ENCODE peak calls at places on chromosome 16, in ten cellular contexts. M is activated gamma-delta T cell treated with Interleukin-2 at 50 U/mL for 16 hours; D is cardiac fibroblast; I is kidney tubule cell; K is hypothalamus; V is brain microvascular endothelial cell; P is activated CD4-positive, alpha-beta T cell treated with anti-CD3 and anti-CD28 coated beads, Interleukin-2, amount 50 U/mL, for 1 hour; A is tibial nerve; W is natural killer cell; O is lower lobe of right lung. L is an unnamed sample.
A peak's percentile ranks its signal among the peaks of the same experiment; 100 is the strongest.

GRCh38 chr16:57639172-57639571 is 10.7 kb downstream of the ADGRG1 start:
- DNase-seq in P (no peak), A (no peak), M (no peak), D (no peak), O (peak; percentile 56), I (no peak), K (peak; percentile 85), V (no peak), W (no peak), L (no peak)

GRCh38 chr16:70159355-70160348 is 13.9 kb upstream of the CLEC18C start:
- DNase-seq in A (no peak), P (no peak), O (no peak), K (no peak), V (no peak), W (no peak), I (no peak), M (no peak), D (no peak), L (peak; percentile 37)

GRCh38 chr16:46803373-46803772 is 27.6 kb downstream of the C16orf87 start:
- DNase-seq in A (no peak), V (no peak), O (no peak), W (no peak), M (no peak), I (no peak), D (no peak), P (no peak), K (no peak), L (no peak)

GRCh38 chr16:80208750-80209149 is 332.0 kb upstream of the DYNLRB2 start:
- DNase-seq in M (no peak), W (no peak), D (no peak), O (no peak), V (no peak), A (no peak), I (no peak), K (no peak), P (no peak), L (no peak)

GRCh38 chr16:75065149-75065807 is 51.3 kb downstream of the LDHD start:
- DNase-seq in P (peak; percentile 16), I (peak; percentile 33), K (no peak), A (no peak), D (no peak), W (peak; percentile 62), V (no peak), M (peak; percentile 61), O (peak; percentile 58), L (no peak)

GRCh38 chr16:70688266-70688742 is 2.5 kb upstream of the MTSS2 start:
- DNase-seq in W (no peak), A (peak; percentile 43), D (peak; percentile 33), P (no peak), O (peak; percentile 84), M (no peak), K (peak; percentile 83), V (no peak), I (no peak), L (no peak)

GRCh38 chr16:35733278-35733965 is 2274.0 kb downstream of the TP53TG3F start:
- DNase-seq in D (no peak), I (peak; percentile 13), V (no peak), W (no peak), M (no peak), O (no peak), P (no peak), A (no peak), K (no peak), L (no peak)

GRCh38 chr16:50498756-50499155 is 49.4 kb upstream of the NKD1 start:
- DNase-seq in K (no peak), I (no peak), W (no peak), D (no peak), V (no peak), A (no peak), M (no peak), P (no peak), O (no peak), L (no peak)

GRCh38 chr16:11109551-11109950 is 146.5 kb downstream of the SOCS1 start:
- DNase-seq in I (no peak), K (no peak), P (no peak), D (no peak), M (no peak), W (no peak), O (no peak), A (no peak), V (no peak), L (no peak)

GRCh38 chr16:2856061-2856670 is 1.8 kb downstream of the PRSS22 start:
- DNase-seq in D (no peak), K (no peak), V (no peak), M (no peak), W (no peak), I (peak; percentile 38), A (no peak), P (peak; percentile 28), O (no peak), L (no peak)

GRCh38 chr16:56848056-56848936 is 16.7 kb upstream of the SLC12A3 start:
- DNase-seq in V (peak; percentile 53), P (no peak), M (no peak), K (no peak), A (no peak), W (no peak), D (peak; percentile 84), I (peak; percentile 91), O (no peak), L (no peak)

GRCh38 chr16:66486773-66487579 is 59.9 kb downstream of the BEAN1 start:
- DNase-seq in W (no peak), M (no peak), V (peak; percentile 60), P (no peak), I (peak; percentile 91), A (no peak), D (peak; percentile 94), K (no peak), O (no peak), L (peak; percentile 63)

GRCh38 chr16:75096730-75097129 is 19.9 kb downstream of the LDHD start:
- DNase-seq in M (no peak), W (no peak), K (no peak), P (no peak), O (peak; percentile 62), A (no peak), V (no peak), D (no peak), I (no peak), L (no peak)

L was measured in CD14-positive monocyte.